ENCODE peak calls at places on chromosomes 3 and 15, in eight cellular contexts. One of them, this sample, is unnamed.

GRCh38 chr3:160876568-160877100 is 120.6 kb downstream of the PPM1L start:
- DNase-seq in lower lobe of right lung: no peak
- DNase-seq in midbrain: peak; percentile 32
- DNase-seq in GM12865: no peak
- DNase-seq in NCI-H1930: no peak
- DNase-seq in NCI-H1092: no peak
- DNase-seq in brain microvascular endothelial cell: no peak
- DNase-seq in ureter: no peak
- DNase-seq in this sample: no peak

GRCh38 chr3:151299006-151299405 is 17.6 kb downstream of the GPR87 start:
- DNase-seq in lower lobe of right lung: no peak
- DNase-seq in midbrain: no peak
- DNase-seq in GM12865: no peak
- DNase-seq in NCI-H1930: no peak
- DNase-seq in NCI-H1092: no peak
- DNase-seq in brain microvascular endothelial cell: no peak
- DNase-seq in ureter: no peak
- DNase-seq in this sample: no peak

GRCh38 chr15:101266034-101266433 is 11.3 kb downstream of the SELENOS start:
- DNase-seq in lower lobe of right lung: no peak
- DNase-seq in midbrain: no peak
- DNase-seq in GM12865: no peak
- DNase-seq in NCI-H1930: no peak
- DNase-seq in NCI-H1092: no peak
- DNase-seq in brain microvascular endothelial cell: peak; percentile 39
- DNase-seq in ureter: no peak
- DNase-seq in this sample: no peak

GRCh38 chr3:12345141-12345561 is 56.3 kb downstream of the PPARG start:
- DNase-seq in lower lobe of right lung: no peak
- DNase-seq in midbrain: no peak
- DNase-seq in GM12865: no peak
- DNase-seq in NCI-H1930: no peak
- DNase-seq in NCI-H1092: no peak
- DNase-seq in brain microvascular endothelial cell: peak; percentile 50
- DNase-seq in ureter: no peak
- DNase-seq in this sample: peak; percentile 25

GRCh38 chr3:31361391-31362273 is 171.1 kb upstream of the STT3B start:
- DNase-seq in lower lobe of right lung: no peak
- DNase-seq in midbrain: no peak
- DNase-seq in GM12865: no peak
- DNase-seq in NCI-H1930: no peak
- DNase-seq in NCI-H1092: no peak
- DNase-seq in brain microvascular endothelial cell: peak; percentile 86
- DNase-seq in ureter: no peak
- DNase-seq in this sample: peak; percentile 40

GRCh38 chr3:105274958-105275357 is 91.8 kb upstream of the ALCAM start:
- DNase-seq in lower lobe of right lung: no peak
- DNase-seq in midbrain: no peak
- DNase-seq in GM12865: no peak
- DNase-seq in NCI-H1930: no peak
- DNase-seq in NCI-H1092: no peak
- DNase-seq in brain microvascular endothelial cell: peak; percentile 67
- DNase-seq in ureter: no peak
- DNase-seq in this sample: peak; percentile 34

GRCh38 chr15:42332331-42332730 is 27.0 kb upstream of the CAPN3 start:
- DNase-seq in lower lobe of right lung: no peak
- DNase-seq in midbrain: no peak
- DNase-seq in GM12865: no peak
- DNase-seq in NCI-H1930: no peak
- DNase-seq in NCI-H1092: no peak
- DNase-seq in brain microvascular endothelial cell: no peak
- DNase-seq in ureter: no peak
- DNase-seq in this sample: no peak

GRCh38 chr3:188272481-188273372 is 118.8 kb downstream of the LPP start:
- DNase-seq in lower lobe of right lung: no peak
- DNase-seq in midbrain: no peak
- DNase-seq in GM12865: no peak
- DNase-seq in NCI-H1930: no peak
- DNase-seq in NCI-H1092: no peak
- DNase-seq in brain microvascular endothelial cell: peak; percentile 84
- DNase-seq in ureter: no peak
- DNase-seq in this sample: peak; percentile 24

GRCh38 chr3:135621184-135621931 is 344.2 kb upstream of the PPP2R3A start:
- DNase-seq in lower lobe of right lung: no peak
- DNase-seq in midbrain: no peak
- DNase-seq in GM12865: no peak
- DNase-seq in NCI-H1930: no peak
- DNase-seq in NCI-H1092: no peak
- DNase-seq in brain microvascular endothelial cell: no peak
- DNase-seq in ureter: no peak
- DNase-seq in this sample: no peak

GRCh38 chr3:4985330-4986174 is 6.3 kb downstream of the BHLHE40 start:
- DNase-seq in lower lobe of right lung: no peak
- DNase-seq in midbrain: no peak
- DNase-seq in GM12865: no peak
- DNase-seq in NCI-H1930: peak; percentile 56
- DNase-seq in NCI-H1092: no peak
- DNase-seq in brain microvascular endothelial cell: peak; percentile 80
- DNase-seq in ureter: peak; percentile 48
- DNase-seq in this sample: peak; percentile 68

GRCh38 chr3:37173806-37174205 is 576 bp downstream of the LRRFIP2 start:
- DNase-seq in lower lobe of right lung: no peak
- DNase-seq in midbrain: no peak
- DNase-seq in GM12865: no peak
- DNase-seq in NCI-H1930: no peak
- DNase-seq in NCI-H1092: no peak
- DNase-seq in brain microvascular endothelial cell: no peak
- DNase-seq in ureter: no peak
- DNase-seq in this sample: no peak

GRCh38 chr3:56145410-56145809 is 322.9 kb downstream of the ERC2 start:
- DNase-seq in lower lobe of right lung: no peak
- DNase-seq in midbrain: no peak
- DNase-seq in GM12865: no peak
- DNase-seq in NCI-H1930: no peak
- DNase-seq in NCI-H1092: no peak
- DNase-seq in brain microvascular endothelial cell: no peak
- DNase-seq in ureter: no peak
- DNase-seq in this sample: no peak

GRCh38 chr15:31471731-31472430 is 145.2 kb downstream of the KLF13 start:
- DNase-seq in lower lobe of right lung: no peak
- DNase-seq in midbrain: no peak
- DNase-seq in GM12865: no peak
- DNase-seq in NCI-H1930: no peak
- DNase-seq in NCI-H1092: no peak
- DNase-seq in brain microvascular endothelial cell: peak; percentile 86
- DNase-seq in ureter: peak; percentile 24
- DNase-seq in this sample: peak; percentile 72

GRCh38 chr15:31080618-31081017 is 20.9 kb downstream of the TRPM1 start:
- DNase-seq in lower lobe of right lung: peak; percentile 79
- DNase-seq in midbrain: no peak
- DNase-seq in GM12865: no peak
- DNase-seq in NCI-H1930: no peak
- DNase-seq in NCI-H1092: no peak
- DNase-seq in brain microvascular endothelial cell: no peak
- DNase-seq in ureter: no peak
- DNase-seq in this sample: peak; percentile 11

GRCh38 chr3:107884719-107885460 is 205.9 kb downstream of the CD47 start:
- DNase-seq in lower lobe of right lung: no peak
- DNase-seq in midbrain: no peak
- DNase-seq in GM12865: no peak
- DNase-seq in NCI-H1930: no peak
- DNase-seq in NCI-H1092: no peak
- DNase-seq in brain microvascular endothelial cell: no peak
- DNase-seq in ureter: no peak
- DNase-seq in this sample: peak; percentile 72

GRCh38 chr3:31132132-31132769 is 237.8 kb upstream of the GADL1 start:
- DNase-seq in lower lobe of right lung: no peak
- DNase-seq in midbrain: no peak
- DNase-seq in GM12865: peak; percentile 67
- DNase-seq in NCI-H1930: no peak
- DNase-seq in NCI-H1092: no peak
- DNase-seq in brain microvascular endothelial cell: peak; percentile 11
- DNase-seq in ureter: no peak
- DNase-seq in this sample: peak; percentile 52

GRCh38 chr15:29102911-29103824 is 166.5 kb downstream of the NSMCE3 start:
- DNase-seq in lower lobe of right lung: peak; percentile 49
- DNase-seq in midbrain: no peak
- DNase-seq in GM12865: no peak
- DNase-seq in NCI-H1930: no peak
- DNase-seq in NCI-H1092: no peak
- DNase-seq in brain microvascular endothelial cell: no peak
- DNase-seq in ureter: no peak
- DNase-seq in this sample: no peak

GRCh38 chr3:102577390-102577789 is 142.6 kb downstream of the ZPLD1 start:
- DNase-seq in lower lobe of right lung: no peak
- DNase-seq in midbrain: no peak
- DNase-seq in GM12865: no peak
- DNase-seq in NCI-H1930: no peak
- DNase-seq in NCI-H1092: no peak
- DNase-seq in brain microvascular endothelial cell: no peak
- DNase-seq in ureter: no peak
- DNase-seq in this sample: no peak

GRCh38 chr3:14440168-14440518 is 37.7 kb downstream of the SLC6A6 start:
- DNase-seq in lower lobe of right lung: no peak
- DNase-seq in midbrain: no peak
- DNase-seq in GM12865: no peak
- DNase-seq in NCI-H1930: no peak
- DNase-seq in NCI-H1092: no peak
- DNase-seq in brain microvascular endothelial cell: no peak
- DNase-seq in ureter: no peak
- DNase-seq in this sample: no peak

GRCh38 chr15:39530446-39531342 is 50.2 kb upstream of the THBS1 start:
- DNase-seq in lower lobe of right lung: no peak
- DNase-seq in midbrain: no peak
- DNase-seq in GM12865: peak; percentile 22
- DNase-seq in NCI-H1930: no peak
- DNase-seq in NCI-H1092: no peak
- DNase-seq in brain microvascular endothelial cell: no peak
- DNase-seq in ureter: peak; percentile 70
- DNase-seq in this sample: no peak

GRCh38 chr3:161263057-161263456 is 41.9 kb downstream of the NMD3 start:
- DNase-seq in lower lobe of right lung: no peak
- DNase-seq in midbrain: no peak
- DNase-seq in GM12865: no peak
- DNase-seq in NCI-H1930: no peak
- DNase-seq in NCI-H1092: no peak
- DNase-seq in brain microvascular endothelial cell: peak; percentile 81
- DNase-seq in ureter: no peak
- DNase-seq in this sample: peak; percentile 58

GRCh38 chr15:45704329-45705249 is 69.8 kb downstream of the SQOR start:
- DNase-seq in lower lobe of right lung: no peak
- DNase-seq in midbrain: no peak
- DNase-seq in GM12865: no peak
- DNase-seq in NCI-H1930: no peak
- DNase-seq in NCI-H1092: no peak
- DNase-seq in brain microvascular endothelial cell: peak; percentile 20
- DNase-seq in ureter: no peak
- DNase-seq in this sample: peak; percentile 24

GRCh38 chr3:49469876-49470713 is at the start of gene DAG1:
- DNase-seq in lower lobe of right lung: peak; percentile 98
- DNase-seq in midbrain: peak; percentile 96
- DNase-seq in GM12865: peak; percentile 99
- DNase-seq in NCI-H1930: peak; percentile 93
- DNase-seq in NCI-H1092: peak; percentile 90
- DNase-seq in brain microvascular endothelial cell: peak; percentile 95
- DNase-seq in ureter: peak; percentile 99
- DNase-seq in this sample: peak; percentile 97

GRCh38 chr3:32487781-32488526 is 14.7 kb downstream of the CMTM6 start:
- DNase-seq in lower lobe of right lung: no peak
- DNase-seq in midbrain: no peak
- DNase-seq in GM12865: no peak
- DNase-seq in NCI-H1930: no peak
- DNase-seq in NCI-H1092: no peak
- DNase-seq in brain microvascular endothelial cell: no peak
- DNase-seq in ureter: no peak
- DNase-seq in this sample: no peak

GRCh38 chr15:94174399-94174802 is 57.0 kb upstream of the MCTP2 start:
- DNase-seq in lower lobe of right lung: no peak
- DNase-seq in midbrain: no peak
- DNase-seq in GM12865: no peak
- DNase-seq in NCI-H1930: no peak
- DNase-seq in NCI-H1092: no peak
- DNase-seq in brain microvascular endothelial cell: peak; percentile 42
- DNase-seq in ureter: no peak
- DNase-seq in this sample: no peak

GRCh38 chr15:54481819-54482218 is 503.6 kb downstream of the UNC13C start:
- DNase-seq in lower lobe of right lung: no peak
- DNase-seq in midbrain: no peak
- DNase-seq in GM12865: peak; percentile 59
- DNase-seq in NCI-H1930: no peak
- DNase-seq in NCI-H1092: no peak
- DNase-seq in brain microvascular endothelial cell: no peak
- DNase-seq in ureter: no peak
- DNase-seq in this sample: no peak

GRCh38 chr3:36923981-36924747 is 20.7 kb downstream of the TRANK1 start:
- DNase-seq in lower lobe of right lung: no peak
- DNase-seq in midbrain: no peak
- DNase-seq in GM12865: no peak
- DNase-seq in NCI-H1930: no peak
- DNase-seq in NCI-H1092: no peak
- DNase-seq in brain microvascular endothelial cell: no peak
- DNase-seq in ureter: no peak
- DNase-seq in this sample: no peak

GRCh38 chr3:29758108-29759020 is 477.5 kb downstream of the RBMS3 start:
- DNase-seq in lower lobe of right lung: no peak
- DNase-seq in midbrain: no peak
- DNase-seq in GM12865: no peak
- DNase-seq in NCI-H1930: no peak
- DNase-seq in NCI-H1092: no peak
- DNase-seq in brain microvascular endothelial cell: no peak
- DNase-seq in ureter: no peak
- DNase-seq in this sample: peak; percentile 36

GRCh38 chr3:165185707-165186327 is 10.4 kb downstream of the SLITRK3 start:
- DNase-seq in lower lobe of right lung: peak; percentile 22
- DNase-seq in midbrain: peak; percentile 74
- DNase-seq in GM12865: peak; percentile 65
- DNase-seq in NCI-H1930: peak; percentile 35
- DNase-seq in NCI-H1092: peak; percentile 66
- DNase-seq in brain microvascular endothelial cell: peak; percentile 42
- DNase-seq in ureter: no peak
- DNase-seq in this sample: peak; percentile 73

GRCh38 chr3:182810574-182811268 is 17.4 kb downstream of the ATP11B start:
- DNase-seq in lower lobe of right lung: no peak
- DNase-seq in midbrain: no peak
- DNase-seq in GM12865: no peak
- DNase-seq in NCI-H1930: no peak
- DNase-seq in NCI-H1092: no peak
- DNase-seq in brain microvascular endothelial cell: no peak
- DNase-seq in ureter: no peak
- DNase-seq in this sample: peak; percentile 23

GRCh38 chr3:107795514-107796094 is 272.8 kb downstream of the BBX start:
- DNase-seq in lower lobe of right lung: no peak
- DNase-seq in midbrain: no peak
- DNase-seq in GM12865: no peak
- DNase-seq in NCI-H1930: no peak
- DNase-seq in NCI-H1092: no peak
- DNase-seq in brain microvascular endothelial cell: no peak
- DNase-seq in ureter: no peak
- DNase-seq in this sample: no peak

GRCh38 chr3:132029182-132029902 is 5.5 kb downstream of the CPNE4 start:
- DNase-seq in lower lobe of right lung: peak; percentile 86
- DNase-seq in midbrain: peak; percentile 80
- DNase-seq in GM12865: peak; percentile 83
- DNase-seq in NCI-H1930: peak; percentile 72
- DNase-seq in NCI-H1092: peak; percentile 68
- DNase-seq in brain microvascular endothelial cell: peak; percentile 80
- DNase-seq in ureter: peak; percentile 76
- DNase-seq in this sample: peak; percentile 85

GRCh38 chr3:30098206-30098605 is 508.2 kb upstream of the TGFBR2 start:
- DNase-seq in lower lobe of right lung: no peak
- DNase-seq in midbrain: no peak
- DNase-seq in GM12865: no peak
- DNase-seq in NCI-H1930: no peak
- DNase-seq in NCI-H1092: no peak
- DNase-seq in brain microvascular endothelial cell: no peak
- DNase-seq in ureter: no peak
- DNase-seq in this sample: no peak

GRCh38 chr3:23959147-23959900 is 14.2 kb downstream of the NR1D2 start:
- DNase-seq in lower lobe of right lung: no peak
- DNase-seq in midbrain: no peak
- DNase-seq in GM12865: no peak
- DNase-seq in NCI-H1930: no peak
- DNase-seq in NCI-H1092: no peak
- DNase-seq in brain microvascular endothelial cell: peak; percentile 40
- DNase-seq in ureter: no peak
- DNase-seq in this sample: no peak

This sample was measured in myocyte.